ENCODE peak calls at places on chromosome 17, in seven cellular contexts. G is A673; D is thyroid gland; U is psoas muscle; C is CD4-positive, CD25-positive, alpha-beta regulatory T cell; Q is cardiac muscle cell; A is AG04450. S is an unnamed sample.

GRCh38 chr17:82528484-82529265 is 9.1 kb downstream of the FOXK2 start:
- DNase-seq in A (no peak), Q (peak; percentile 12), U (peak; percentile 69), G (peak; percentile 37), C (no peak), D (peak; percentile 78), S (peak; percentile 64)

GRCh38 chr17:74444406-74444805 is 12.5 kb downstream of the GPRC5C start:
- DNase-seq in C (no peak), Q (peak; percentile 69), A (no peak), G (no peak), D (peak; percentile 35), U (peak; percentile 75), S (peak; percentile 84)

GRCh38 chr17:46154151-46154816 is 38.9 kb downstream of the KANSL1 start:
- DNase-seq in D (no peak), U (no peak), A (no peak), Q (no peak), C (peak; percentile 50), G (peak; percentile 54), S (no peak)

GRCh38 chr17:4604111-4604644 is 19.8 kb downstream of the SMTNL2 start:
- DNase-seq in U (peak; percentile 88), D (peak; percentile 16), A (no peak), G (peak; percentile 79), Q (peak; percentile 89), C (no peak), S (no peak)

GRCh38 chr17:66184392-66184791 is 7.5 kb downstream of the CEP112 start:
- DNase-seq in Q (no peak), U (no peak), C (no peak), D (no peak), A (no peak), G (no peak), S (no peak)

GRCh38 chr17:22505660-22506059 is 813.3 kb downstream of the KCNJ18 start:
- DNase-seq in Q (no peak), U (no peak), A (no peak), C (no peak), D (no peak), G (no peak), S (no peak)

GRCh38 chr17:78794399-78794798 is 12.3 kb upstream of the CYTH1 start:
- DNase-seq in Q (no peak), D (no peak), A (no peak), G (no peak), C (no peak), U (no peak), S (no peak)

GRCh38 chr17:7854078-7854777 is 638 bp upstream of the TMEM88 start:
- DNase-seq in A (no peak), C (no peak), Q (no peak), G (no peak), U (no peak), D (no peak), S (no peak)

GRCh38 chr17:17467720-17468119 is 9.1 kb upstream of the MED9 start:
- DNase-seq in A (no peak), G (no peak), C (no peak), U (no peak), D (no peak), Q (no peak), S (peak; percentile 28)

GRCh38 chr17:57408064-57408811 is 151.9 kb downstream of the MSI2 start:
- DNase-seq in A (no peak), C (peak; percentile 65), D (no peak), U (no peak), G (no peak), Q (no peak), S (no peak)

GRCh38 chr17:58330997-58331814 is 2.6 kb upstream of the TSPOAP1 start:
- DNase-seq in U (no peak), A (no peak), Q (no peak), D (no peak), G (no peak), C (peak; percentile 91), S (no peak)

GRCh38 chr17:4631836-4632582 is 9.5 kb downstream of the ALOX15 start:
- DNase-seq in C (no peak), G (no peak), D (no peak), U (no peak), A (no peak), Q (no peak), S (no peak)

GRCh38 chr17:9298135-9298534 is 276.8 kb downstream of the NTN1 start:
- DNase-seq in U (no peak), C (no peak), Q (no peak), A (no peak), D (no peak), G (no peak), S (no peak)

GRCh38 chr17:28055546-28056275 is 13.2 kb downstream of the NLK start:
- DNase-seq in C (no peak), A (no peak), Q (no peak), G (no peak), U (no peak), D (no peak), S (no peak)

GRCh38 chr17:38324141-38324540 is 19.6 kb downstream of the GPR179 start:
- DNase-seq in G (no peak), Q (no peak), D (no peak), C (no peak), A (no peak), U (no peak), S (no peak)

GRCh38 chr17:58278661-58279015 is 2.1 kb downstream of the MPO start:
- DNase-seq in G (no peak), U (peak; percentile 65), D (peak; percentile 7), C (no peak), Q (no peak), A (no peak), S (peak; percentile 37)

GRCh38 chr17:789160-789840 is 7.1 kb downstream of the MRM3 start:
- DNase-seq in D (no peak), C (no peak), U (no peak), A (no peak), G (no peak), Q (no peak), S (no peak)

GRCh38 chr17:11303773-11304394 is 62.9 kb downstream of the SHISA6 start:
- DNase-seq in U (no peak), G (no peak), Q (no peak), C (no peak), D (no peak), A (no peak), S (no peak)

GRCh38 chr17:45241315-45242011 is 19.8 kb downstream of the FMNL1 start:
- DNase-seq in Q (no peak), A (no peak), G (no peak), U (no peak), D (peak; percentile 81), C (no peak), S (peak; percentile 63)

GRCh38 chr17:46178550-46179198 is 14.6 kb downstream of the KANSL1 start:
- DNase-seq in D (no peak), C (no peak), G (no peak), Q (peak; percentile 56), A (no peak), U (no peak), S (no peak)

GRCh38 chr17:60802377-60802776 is 124.7 kb downstream of the BCAS3 start:
- DNase-seq in G (no peak), U (no peak), Q (no peak), C (no peak), D (no peak), A (no peak), S (no peak)

GRCh38 chr17:34424814-34425490 is 61.9 kb upstream of the CCL1 start:
- DNase-seq in C (no peak), Q (no peak), D (no peak), U (no peak), G (no peak), A (no peak), S (no peak)

GRCh38 chr17:78534492-78535284 is 42.5 kb downstream of the DNAH17 start:
- DNase-seq in U (no peak), D (peak; percentile 96), A (no peak), C (peak; percentile 61), Q (no peak), G (no peak), S (no peak)

GRCh38 chr17:17304521-17304985 is 1.4 kb downstream of the NT5M start:
- DNase-seq in C (peak; percentile 69), A (no peak), Q (no peak), D (no peak), G (no peak), U (no peak), S (no peak)

GRCh38 chr17:4565209-4566141 is 5.1 kb upstream of the GGT6 start:
- DNase-seq in D (peak; percentile 52), Q (peak; percentile 86), G (peak; percentile 88), C (peak; percentile 76), U (peak; percentile 60), A (peak; percentile 38), S (peak; percentile 78)

GRCh38 chr17:29562615-29563014 is 4.2 kb downstream of the ABHD15 start:
- DNase-seq in D (no peak), Q (no peak), C (no peak), A (no peak), G (no peak), U (no peak), S (no peak)

GRCh38 chr17:74757502-74757901 is 9.1 kb downstream of the NHERF1 start:
- DNase-seq in D (peak; percentile 82), A (no peak), C (no peak), G (no peak), Q (peak; percentile 44), U (no peak), S (no peak)

DNA sequence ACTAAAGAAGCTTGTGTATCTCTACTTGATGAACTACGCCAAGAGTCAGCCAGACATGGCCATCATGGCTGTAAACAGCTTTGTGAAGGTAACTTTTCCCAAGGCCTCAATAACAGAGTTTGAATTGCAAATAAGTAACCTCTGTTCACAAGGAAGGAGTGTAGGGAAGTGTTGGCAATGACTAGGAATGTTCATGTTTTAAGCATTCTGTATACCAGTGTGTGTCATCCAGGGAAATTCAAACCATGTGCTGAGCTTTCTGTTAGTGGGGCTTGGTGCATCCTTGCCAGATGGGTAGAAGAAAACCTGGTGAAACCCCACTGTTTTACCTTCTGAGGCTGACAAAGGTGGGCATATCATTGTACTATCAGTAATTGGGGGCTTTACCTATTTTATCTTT is 18.6 kb downstream of the AP2B1 start:
- DNase-seq in A (no peak), Q (no peak), D (no peak), C (no peak), G (no peak), U (no peak), S (no peak)
- H3K27ac ChIP-seq in A (peak overlapping the region; percentile 40), Q (no peak overlapping the region), D (no peak overlapping the region), C (no peak overlapping the region), G (no peak overlapping the region), U (no peak overlapping the region), S (no peak overlapping the region)

GRCh38 chr17:77436058-77436442 is 295.3 kb downstream of the SEC14L1 start:
- DNase-seq in C (no peak), G (peak; percentile 75), Q (peak; percentile 82), A (no peak), D (no peak), U (peak; percentile 26), S (no peak)
- H3K27ac ChIP-seq in C (peak overlapping the region; percentile 96), G (peak overlapping the region; percentile 47), Q (peak overlapping the region; percentile 83), A (peak overlapping the region; percentile 65), D (no peak overlapping the region), U (no peak overlapping the region), S (no peak overlapping the region)

GRCh38 chr17:76548378-76549214 is 8.8 kb downstream of the PRCD start:
- DNase-seq in A (no peak), D (no peak), C (no peak), G (no peak), U (no peak), Q (no peak), S (no peak)
- H3K27ac ChIP-seq in A (no peak overlapping the region), D (no peak overlapping the region), C (no peak overlapping the region), G (no peak overlapping the region), U (peak overlapping the region; percentile 0), Q (peak overlapping the region; percentile 7), S (peak overlapping the region; percentile 63)

DNA sequence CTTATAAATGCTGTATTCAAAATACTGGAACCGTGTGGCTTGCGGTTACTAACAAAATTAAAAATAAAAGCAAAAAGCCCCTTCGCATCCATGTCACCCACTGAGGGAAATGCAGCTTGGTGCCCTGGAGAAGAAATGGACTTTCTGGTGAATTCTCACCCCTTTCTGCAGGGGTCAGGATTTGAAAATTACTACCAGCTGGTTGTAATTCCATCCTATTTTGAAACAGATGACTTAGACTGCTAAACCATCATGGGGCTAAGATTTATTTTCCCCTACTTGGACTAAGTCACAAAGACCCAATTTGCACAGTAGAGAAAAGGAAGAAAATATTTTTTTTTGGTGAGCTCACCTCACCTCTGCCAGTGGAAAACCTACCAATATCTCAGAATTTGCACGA is 111.4 kb upstream of the MYOCD start:
- DNase-seq in G (no peak), A (no peak), C (no peak), Q (no peak), U (no peak), D (no peak), S (no peak)
- H3K27ac ChIP-seq in G (no peak overlapping the region), A (no peak overlapping the region), C (no peak overlapping the region), Q (no peak overlapping the region), U (no peak overlapping the region), D (no peak overlapping the region), S (no peak overlapping the region)